ENCODE peak calls at places on chromosomes 3 and 15, in six cellular contexts. H is HCT116, I is kidney, B is keratinocyte, D is colonic mucosa, C is Karpas-422. S is an unnamed sample.

GRCh38 chr3:150830094-150830681 is 67.2 kb upstream of the SIAH2 start:
- DNase-seq in H (peak; percentile 15), I (no peak), B (no peak), D (no peak), C (peak; percentile 79), S (no peak)

GRCh38 chr3:133271491-133271890 is 128.4 kb upstream of the BFSP2 start:
- DNase-seq in H (no peak), I (no peak), B (no peak), D (no peak), C (no peak), S (no peak)

GRCh38 chr3:131174752-131175151 is 148.1 kb downstream of the NEK11 start:
- DNase-seq in H (no peak), I (no peak), B (no peak), D (no peak), C (peak; percentile 48), S (no peak)

GRCh38 chr3:123755085-123755484 is 129.0 kb downstream of the MYLK start:
- DNase-seq in H (no peak), I (peak; percentile 88), B (no peak), D (peak; percentile 79), C (no peak), S (no peak)

GRCh38 chr15:80482686-80483085 is 78.5 kb downstream of the ARNT2 start:
- DNase-seq in H (no peak), I (no peak), B (no peak), D (no peak), C (no peak), S (no peak)

GRCh38 chr15:63340878-63341277 is 40.8 kb downstream of the CA12 start:
- DNase-seq in H (no peak), I (no peak), B (peak; percentile 53), D (no peak), C (no peak), S (no peak)

GRCh38 chr3:180362081-180362480 is 239.9 kb upstream of the TTC14 start:
- DNase-seq in H (no peak), I (no peak), B (no peak), D (no peak), C (no peak), S (no peak)

GRCh38 chr3:149464706-149465328 is 9.7 kb upstream of the TM4SF4 start:
- DNase-seq in H (no peak), I (peak; percentile 68), B (no peak), D (no peak), C (no peak), S (no peak)

GRCh38 chr3:110806924-110807323 is 264.7 kb upstream of the NECTIN3 start:
- DNase-seq in H (no peak), I (no peak), B (no peak), D (no peak), C (no peak), S (peak; percentile 47)

GRCh38 chr3:110811050-110811449 is 260.6 kb upstream of the NECTIN3 start:
- DNase-seq in H (no peak), I (no peak), B (no peak), D (no peak), C (no peak), S (peak; percentile 36)

GRCh38 chr3:110808630-110809029 is 263.0 kb upstream of the NECTIN3 start:
- DNase-seq in H (no peak), I (no peak), B (no peak), D (no peak), C (no peak), S (no peak)

GRCh38 chr3:110813541-110813940 is 258.1 kb upstream of the NECTIN3 start:
- DNase-seq in H (peak; percentile 12), I (no peak), B (no peak), D (no peak), C (no peak), S (no peak)

DNA sequence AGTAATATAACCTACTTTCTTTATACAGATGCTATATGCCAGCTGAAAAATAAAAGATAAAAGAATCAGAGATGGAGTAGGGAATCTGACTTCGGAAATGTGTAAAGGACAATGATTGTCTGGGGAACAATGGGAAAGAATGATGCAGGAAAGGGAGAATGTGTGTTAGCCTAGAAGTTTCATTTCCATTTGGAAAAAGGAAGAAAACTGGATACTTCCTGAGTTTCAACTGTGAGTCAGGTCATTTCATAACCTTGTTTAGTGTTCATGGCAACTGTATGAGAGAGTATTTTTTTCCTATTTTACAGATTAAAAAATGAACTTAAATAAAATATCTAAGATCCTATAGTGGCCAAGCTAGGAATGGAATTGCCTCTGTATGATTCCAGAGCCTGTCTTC is 261.3 kb upstream of the NECTIN3 start:
- DNase-seq in H (no peak), I (no peak), B (no peak), D (no peak), C (no peak), S (peak; percentile 35)
- H3K9ac ChIP-seq in H (no peak overlapping the region), I (no peak overlapping the region), B (no peak overlapping the region), D (no peak overlapping the region), C (no peak overlapping the region), S (no peak overlapping the region)

GRCh38 chr15:31362886-31363285 is 36.3 kb downstream of the KLF13 start:
- DNase-seq in H (no peak), I (no peak), B (no peak), D (no peak), C (no peak), S (no peak)

GRCh38 chr15:31362121-31362520 is 35.5 kb downstream of the KLF13 start:
- DNase-seq in H (no peak), I (no peak), B (no peak), D (no peak), C (no peak), S (no peak)

GRCh38 chr15:31360158-31360561 is 33.5 kb downstream of the KLF13 start:
- DNase-seq in H (no peak), I (no peak), B (no peak), D (no peak), C (no peak), S (no peak)

GRCh38 chr15:31360843-31361763 is 34.5 kb downstream of the KLF13 start:
- DNase-seq in H (no peak), I (no peak), B (no peak), D (peak; percentile 77), C (peak; percentile 92), S (no peak)

DNA sequence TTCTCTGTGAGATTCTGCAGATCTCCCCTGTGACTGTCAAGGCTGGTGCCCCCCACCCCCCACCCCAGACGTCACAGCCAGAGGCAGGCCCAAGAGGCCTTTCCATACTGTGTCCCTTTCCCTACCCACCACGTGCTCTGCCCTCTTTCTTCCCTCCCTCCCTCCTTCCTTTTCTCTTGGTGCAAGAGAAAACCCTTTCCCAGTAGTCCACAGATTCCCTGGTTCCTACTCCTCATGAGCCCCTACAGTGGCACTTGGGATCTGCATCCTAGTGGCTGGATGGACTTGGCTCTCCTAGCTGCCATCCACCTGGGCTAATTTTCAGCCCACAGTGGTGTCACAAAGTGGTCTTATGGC is 35.1 kb downstream of the KLF13 start:
- DNase-seq in H (no peak), I (no peak), B (no peak), D (no peak), C (no peak), S (no peak)
- H3K4me1 ChIP-seq in H (peaks cover 3% of the 10 kb centered on the region), I (peaks cover 60% of the 10 kb centered on the region), B (peaks cover 69% of the 10 kb centered on the region), D (peaks cover 64% of the 10 kb centered on the region), C (peaks cover 96% of the 10 kb centered on the region), S (peaks cover 76% of the 10 kb centered on the region)

DNA sequence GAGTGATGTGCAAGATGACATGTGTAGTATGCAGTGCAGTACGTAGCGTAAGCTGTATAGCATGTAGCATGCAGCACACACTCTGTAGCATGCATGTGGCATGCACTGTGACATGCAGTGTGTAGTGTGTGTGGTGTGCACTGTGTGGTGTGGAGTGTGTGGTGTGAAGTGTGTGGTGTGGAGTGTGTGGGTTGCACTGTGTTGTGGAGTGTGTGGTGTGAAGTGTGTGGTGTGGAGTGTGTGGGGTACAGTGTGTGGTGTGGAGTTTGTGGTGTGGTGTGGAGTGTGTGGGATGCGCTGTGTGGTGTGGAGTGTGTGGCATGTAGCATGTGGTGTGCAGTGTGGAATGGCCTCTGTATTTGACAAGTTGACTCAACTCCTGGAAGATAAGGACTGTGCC is 39.2 kb downstream of the ROPN1B start:
- DNase-seq in H (no peak), I (no peak), B (no peak), D (no peak), C (no peak), S (no peak)
- H3K9ac ChIP-seq in H (no peak overlapping the region), I (no peak overlapping the region), B (no peak overlapping the region), D (no peak overlapping the region), C (no peak overlapping the region), S (no peak overlapping the region)

DNA sequence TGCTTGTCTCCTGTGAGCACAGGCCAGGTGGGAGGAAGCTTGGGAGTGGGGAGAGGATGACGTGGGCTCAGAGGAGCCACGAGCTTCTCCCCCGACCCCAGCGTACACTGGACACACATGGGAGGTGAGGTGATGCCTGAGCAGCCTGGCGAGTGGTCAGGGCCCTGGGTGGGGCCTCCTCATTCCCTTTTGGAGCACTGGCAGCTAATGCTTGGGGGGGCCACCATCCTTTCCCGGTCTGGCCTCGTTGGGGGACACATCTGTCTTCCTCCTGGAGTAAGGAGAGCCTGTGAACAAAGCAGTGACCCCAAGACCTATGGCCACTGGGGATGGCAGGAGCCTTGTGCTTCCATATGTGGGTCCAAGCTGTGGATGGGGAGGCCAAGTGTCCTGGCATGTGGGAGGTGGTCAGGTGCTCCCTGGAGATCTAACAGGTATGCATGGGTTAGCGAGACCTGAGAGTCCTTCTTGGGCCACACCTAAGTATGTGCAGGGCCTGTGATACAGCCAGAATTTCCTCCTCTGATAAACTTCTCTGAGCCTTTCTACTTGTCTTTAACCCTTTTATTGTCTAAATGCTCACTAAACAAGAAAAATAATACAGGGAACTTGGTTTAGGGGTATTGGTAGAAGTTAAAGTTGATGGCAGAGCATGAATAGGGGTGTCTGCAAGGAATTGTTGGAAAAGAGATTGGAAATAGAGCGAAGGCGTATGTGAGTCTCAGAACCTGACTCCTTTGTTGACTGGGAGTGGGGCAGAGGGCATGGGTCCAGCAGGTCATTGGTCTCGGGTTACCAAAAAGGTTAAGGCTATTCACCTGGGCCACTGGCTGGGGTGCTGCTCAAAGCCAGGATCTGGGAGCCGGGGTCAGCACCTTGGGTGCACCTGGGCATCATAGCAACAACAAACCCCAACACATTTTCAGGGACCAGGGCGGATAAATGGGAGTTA is 9.6 kb downstream of the KLF13 start:
- DNase-seq in H (no peak), I (peak; percentile 78), B (no peak), D (no peak), C (no peak), S (no peak)
- H3K4me1 ChIP-seq in H (peaks cover 7% of the 10 kb centered on the region), I (peaks cover 79% of the 10 kb centered on the region), B (peaks cover 33% of the 10 kb centered on the region), D (peaks cover 40% of the 10 kb centered on the region), C (peaks cover 98% of the 10 kb centered on the region), S (peaks cover 74% of the 10 kb centered on the region)

DNA sequence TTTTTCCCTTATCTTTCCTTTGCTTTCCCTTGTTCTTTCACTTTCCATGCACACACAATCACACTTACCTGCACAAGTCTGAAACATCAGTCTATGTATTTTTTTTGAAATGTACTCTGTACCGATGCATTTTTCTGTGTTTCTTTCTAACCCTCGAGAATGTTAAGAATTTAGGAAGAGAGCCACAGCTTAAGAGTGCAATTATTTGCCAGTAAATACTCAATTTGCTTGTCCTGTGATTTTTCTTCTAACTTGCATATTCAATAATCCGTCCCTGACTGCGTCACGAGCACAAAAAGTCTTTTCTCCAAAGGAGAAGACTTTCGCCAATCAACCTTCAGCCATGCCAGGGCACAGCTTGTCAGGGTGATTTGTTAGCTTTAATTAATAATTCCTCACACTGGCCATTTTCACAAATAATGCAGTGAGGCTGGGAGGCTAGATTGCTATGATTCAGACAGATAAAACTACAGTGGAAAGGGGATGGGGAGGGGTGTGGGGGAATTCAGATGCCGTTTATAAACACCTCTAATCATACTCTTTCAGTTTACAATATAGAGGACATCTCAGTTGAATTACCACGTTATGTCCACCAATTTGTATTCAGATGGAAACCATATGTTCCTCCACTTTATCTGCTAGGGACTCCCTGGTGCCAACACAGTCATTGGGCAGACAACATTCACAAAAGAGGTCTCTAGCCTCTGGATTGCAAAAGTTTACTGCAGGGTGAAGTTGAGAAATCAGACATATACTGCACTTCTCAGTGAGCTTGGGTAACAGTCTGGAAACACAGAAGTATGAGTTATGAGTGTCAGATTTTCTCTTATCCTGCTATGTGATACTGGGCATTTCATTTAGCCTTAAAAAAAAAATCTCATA is 388.0 kb downstream of the ZBTB20 start:
- DNase-seq in H (no peak), I (no peak), B (no peak), D (no peak), C (no peak), S (peak; percentile 92)
- H3K9ac ChIP-seq in H (peak overlapping the region; percentile 74), I (peak overlapping the region; percentile 72), B (no peak overlapping the region), D (no peak overlapping the region), C (no peak overlapping the region), S (peak overlapping the region; percentile 84)

S was measured in adipocyte.